ENCODE peak calls at places on chromosomes 12 and 14, in four cellular contexts. G is trophoblast cell, Z is H1, W is H9. O is an unnamed sample.

GRCh38 chr12:53122961-53123468 is 19.7 kb downstream of the SOAT2 start:
- DNase-seq in G (no peak), Z (peak; percentile 35), W (no peak), O (peak; percentile 32)

GRCh38 chr12:54522213-54522612 is 24.7 kb downstream of the NCKAP1L start:
- DNase-seq in G (peak; percentile 88), Z (no peak), W (no peak), O (no peak)

GRCh38 chr12:102675672-102676071 is 195.3 kb upstream of the IGF1 start:
- DNase-seq in G (no peak), Z (no peak), W (no peak), O (no peak)

GRCh38 chr14:93824518-93825234 is 36.4 kb upstream of the PRIMA1 start:
- DNase-seq in G (no peak), Z (no peak), W (no peak), O (no peak)

GRCh38 chr12:46825526-46826414 is at the start of gene SLC38A4:
- DNase-seq in G (peak; percentile 42), Z (peak; percentile 79), W (peak; percentile 80), O (peak; percentile 61)

GRCh38 chr12:39236994-39237393 is 205.9 kb downstream of the KIF21A start:
- DNase-seq in G (peak; percentile 65), Z (no peak), W (no peak), O (no peak)

GRCh38 chr14:28773917-28774691 is 7.5 kb downstream of the FOXG1 start:
- DNase-seq in G (peak; percentile 30), Z (peak; percentile 90), W (peak; percentile 90), O (peak; percentile 87)

GRCh38 chr14:104889374-104889755 is 24.3 kb downstream of the CEP170B start:
- DNase-seq in G (no peak), Z (no peak), W (no peak), O (no peak)

GRCh38 chr14:49485290-49485689 is 100.9 kb downstream of the RPS29 start:
- DNase-seq in G (no peak), Z (no peak), W (no peak), O (no peak)

GRCh38 chr14:40188006-40188405 is 755.8 kb upstream of the FBXO33 start:
- DNase-seq in G (no peak), Z (no peak), W (no peak), O (no peak)

GRCh38 chr14:104751539-104752337 is 1.2 kb upstream of the SIVA1 start:
- DNase-seq in G (no peak), Z (no peak), W (no peak), O (no peak)

GRCh38 chr12:119699199-119699765 is 31.3 kb downstream of the PRKAB1 start:
- DNase-seq in G (no peak), Z (no peak), W (no peak), O (no peak)

GRCh38 chr14:101715209-101716076 is 46.1 kb upstream of the PPP2R5C start:
- DNase-seq in G (no peak), Z (no peak), W (no peak), O (no peak)
- H3K79me2 ChIP-seq in G (no peaks in the 10 kb centered on the region), Z (no peaks in the 10 kb centered on the region), W (no peaks in the 10 kb centered on the region), O (no peaks in the 10 kb centered on the region)

GRCh38 chr12:88578274-88578673 is 2.0 kb downstream of the KITLG start:
- DNase-seq in G (no peak), Z (no peak), W (no peak), O (peak; percentile 50)

GRCh38 chr12:88577537-88577936 is 2.7 kb downstream of the KITLG start:
- DNase-seq in G (no peak), Z (no peak), W (no peak), O (peak; percentile 70)

GRCh38 chr12:88579941-88580871 is at the start of gene KITLG:
- DNase-seq in G (peak; percentile 62), Z (peak; percentile 88), W (peak; percentile 92), O (peak; percentile 94)

GRCh38 chr12:88578821-88579518 is 1.3 kb downstream of the KITLG start:
- DNase-seq in G (peak; percentile 9), Z (peak; percentile 57), W (peak; percentile 64), O (peak; percentile 86)

GRCh38 chr12:88579572-88579940 is 715 bp downstream of the KITLG start:
- DNase-seq in G (peak; percentile 23), Z (peak; percentile 63), W (no peak), O (peak; percentile 49)
- H4K8ac ChIP-seq in G (no peak overlapping the region), Z (peak overlapping the region; percentile 43), W (no peak overlapping the region), O (no peak overlapping the region)

DNA sequence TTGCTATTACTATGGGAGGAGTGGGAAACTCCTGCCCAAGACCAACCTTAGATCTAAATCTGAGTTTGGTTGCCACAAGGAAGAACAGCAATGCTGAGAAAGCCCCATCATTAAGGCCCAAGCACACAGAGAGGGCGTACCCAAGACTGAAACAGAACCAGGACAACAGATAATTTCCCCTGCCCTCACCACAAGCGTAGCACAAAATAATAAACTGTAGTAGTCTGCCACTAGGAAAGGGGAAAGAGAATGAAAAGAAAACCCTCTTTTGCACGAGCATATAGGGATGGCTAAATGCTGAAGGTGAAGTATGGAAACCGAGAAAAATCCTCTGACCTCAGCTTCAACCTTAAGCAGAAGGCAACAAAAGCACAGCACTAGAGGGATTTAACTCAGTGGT is 76.5 kb upstream of the DHRS4 start:
- DNase-seq in G (no peak), Z (no peak), W (no peak), O (no peak)
- H3K9ac ChIP-seq in G (no peak overlapping the region), Z (no peak overlapping the region), W (no peak overlapping the region), O (no peak overlapping the region)

DNA sequence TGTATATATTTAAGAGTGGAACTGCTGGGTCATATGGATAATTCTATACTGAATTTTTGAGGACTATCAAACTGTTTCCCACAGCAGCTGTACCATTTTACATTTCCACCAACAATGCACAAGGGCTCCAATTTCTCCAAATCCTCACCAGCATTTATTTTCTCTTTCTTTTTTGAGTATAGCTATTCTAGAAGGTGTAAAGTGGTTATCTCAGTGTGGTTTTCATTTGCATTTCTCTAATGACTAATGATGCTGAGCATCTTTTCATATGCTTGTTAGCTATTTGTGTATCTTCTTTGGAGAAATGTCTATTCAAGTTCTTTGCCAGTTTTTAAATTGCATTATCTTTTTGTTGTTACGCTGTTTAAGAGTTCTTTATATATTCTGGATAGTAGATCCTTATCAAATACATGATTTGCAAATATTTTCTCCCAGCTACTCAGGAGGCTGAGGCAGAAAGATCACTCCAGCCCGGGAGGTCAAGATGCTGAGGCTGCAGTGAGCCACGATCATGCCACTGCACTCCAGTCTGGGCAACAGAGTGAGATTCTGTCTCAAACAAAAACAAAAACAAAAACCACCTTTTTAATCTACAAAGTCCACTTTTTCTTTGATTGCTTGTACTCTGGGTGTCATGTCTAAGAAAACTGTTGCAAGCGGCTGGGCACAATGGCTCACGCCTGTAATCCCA is 32.8 kb downstream of the GTF2A1 start:
- DNase-seq in G (no peak), Z (no peak), W (no peak), O (no peak)
- H3K79me2 ChIP-seq in G (no peaks in the 10 kb centered on the region), Z (peaks cover 55% of the 10 kb centered on the region), W (no peaks in the 10 kb centered on the region), O (no peaks in the 10 kb centered on the region)

DNA sequence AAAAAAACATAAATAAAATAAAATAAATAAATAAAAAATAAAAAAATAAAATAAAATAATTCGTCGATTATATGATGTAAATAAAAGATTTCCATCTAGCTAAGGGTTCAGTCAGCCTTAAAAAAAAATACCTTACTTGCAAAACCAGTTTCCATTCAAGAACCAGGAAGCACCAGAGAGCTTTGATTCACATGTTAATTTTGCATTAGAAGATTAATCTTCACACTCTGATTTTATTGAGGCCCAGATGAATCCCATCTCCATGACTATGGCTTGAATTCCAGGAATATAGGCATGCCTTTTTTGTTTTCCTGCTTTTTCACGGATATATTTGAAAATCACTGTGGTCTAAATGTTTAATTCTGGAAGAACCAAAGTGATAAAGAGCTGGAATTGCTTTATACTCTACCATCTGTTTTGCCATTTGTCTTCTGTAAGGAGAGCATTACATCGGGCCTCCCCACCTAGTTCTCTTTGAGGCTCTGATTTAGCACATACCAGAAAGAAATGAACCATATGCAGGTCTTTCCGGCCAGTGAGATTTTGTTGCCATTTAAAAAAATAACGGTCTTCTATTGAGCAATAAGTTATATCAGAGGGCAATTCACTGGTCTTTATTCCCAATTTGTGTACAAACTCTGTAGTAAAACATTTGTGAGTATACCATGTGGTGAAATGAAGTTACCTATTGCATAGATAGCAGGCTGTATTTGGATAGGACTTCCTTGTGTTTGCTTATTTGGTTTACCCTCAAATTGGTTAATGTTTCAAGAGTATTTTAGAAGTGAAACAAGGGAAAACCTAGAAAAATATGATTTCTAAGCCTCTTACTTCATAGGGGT is 175.5 kb downstream of the AEBP2 start:
- DNase-seq in G (no peak), Z (no peak), W (no peak), O (no peak)
- H4K8ac ChIP-seq in G (no peak overlapping the region), Z (no peak overlapping the region), W (no peak overlapping the region), O (no peak overlapping the region)